ENCODE peak calls at places on chromosome 13, in seven cellular contexts. One of them, this sample, is unnamed.

GRCh38 chr13:26037302-26037701 is 14.5 kb downstream of the SHISA2 start:
- DNase-seq in HepG2: no peak
- DNase-seq in GM12878: no peak
- DNase-seq in K562: peak
- DNase-seq in SK-N-SH: no peak
- DNase-seq in GM12891: no peak
- DNase-seq in H1: peak
- DNase-seq in this sample: no peak

GRCh38 chr13:42174344-42175162 is 97.4 kb upstream of the AKAP11 start:
- DNase-seq in GM12891: no peak
- DNase-seq in GM12878: no peak
- DNase-seq in HepG2: no peak
- DNase-seq in H1: no peak
- DNase-seq in K562: peak
- DNase-seq in SK-N-SH: no peak
- DNase-seq in this sample: no peak

GRCh38 chr13:44393391-44393790 is 19.8 kb downstream of the SERP2 start:
- DNase-seq in K562: no peak
- DNase-seq in HepG2: no peak
- DNase-seq in GM12878: no peak
- DNase-seq in H1: no peak
- DNase-seq in SK-N-SH: no peak
- DNase-seq in GM12891: no peak
- DNase-seq in this sample: no peak

GRCh38 chr13:94656766-94657165 is 55.1 kb downstream of the GPR180 start:
- DNase-seq in SK-N-SH: no peak
- DNase-seq in H1: no peak
- DNase-seq in GM12878: peak
- DNase-seq in K562: peak
- DNase-seq in GM12891: no peak
- DNase-seq in HepG2: no peak
- DNase-seq in this sample: no peak

GRCh38 chr13:23609414-23610186 is 39.4 kb downstream of the TNFRSF19 start:
- DNase-seq in H1: no peak
- DNase-seq in K562: no peak
- DNase-seq in HepG2: no peak
- DNase-seq in GM12878: no peak
- DNase-seq in SK-N-SH: no peak
- DNase-seq in GM12891: no peak
- DNase-seq in this sample: no peak

GRCh38 chr13:29905845-29906244 is 55.4 kb upstream of the UBL3 start:
- DNase-seq in GM12878: no peak
- DNase-seq in SK-N-SH: no peak
- DNase-seq in K562: no peak
- DNase-seq in HepG2: peak
- DNase-seq in H1: no peak
- DNase-seq in GM12891: no peak
- DNase-seq in this sample: no peak

GRCh38 chr13:29991343-29991742 is 140.9 kb upstream of the UBL3 start:
- DNase-seq in HepG2: no peak
- DNase-seq in GM12891: no peak
- DNase-seq in H1: no peak
- DNase-seq in SK-N-SH: no peak
- DNase-seq in K562: no peak
- DNase-seq in GM12878: no peak
- DNase-seq in this sample: no peak

GRCh38 chr13:48014359-48014758 is 13.3 kb upstream of the SUCLA2 start:
- DNase-seq in SK-N-SH: no peak
- DNase-seq in HepG2: no peak
- DNase-seq in GM12891: no peak
- DNase-seq in H1: no peak
- DNase-seq in K562: no peak
- DNase-seq in GM12878: no peak
- DNase-seq in this sample: no peak

GRCh38 chr13:100392709-100393630 is 195.6 kb downstream of the GGACT start:
- DNase-seq in HepG2: peak
- DNase-seq in GM12878: peak
- DNase-seq in H1: peak
- DNase-seq in SK-N-SH: no peak
- DNase-seq in K562: peak
- DNase-seq in GM12891: no peak
- DNase-seq in this sample: no peak

GRCh38 chr13:96822900-96823299 is 171.4 kb downstream of the OXGR1 start:
- DNase-seq in GM12878: no peak
- DNase-seq in K562: peak
- DNase-seq in GM12891: no peak
- DNase-seq in SK-N-SH: peak
- DNase-seq in H1: no peak
- DNase-seq in HepG2: peak
- DNase-seq in this sample: no peak

GRCh38 chr13:101868585-101869469 is 416.4 kb downstream of the ITGBL1 start:
- DNase-seq in K562: no peak
- DNase-seq in HepG2: no peak
- DNase-seq in GM12878: no peak
- DNase-seq in H1: no peak
- DNase-seq in GM12891: no peak
- DNase-seq in SK-N-SH: no peak
- DNase-seq in this sample: no peak

GRCh38 chr13:112078879-112079526 is 12.1 kb downstream of the SOX1 start:
- DNase-seq in GM12878: no peak
- DNase-seq in GM12891: no peak
- DNase-seq in K562: no peak
- DNase-seq in H1: no peak
- DNase-seq in HepG2: no peak
- DNase-seq in SK-N-SH: no peak
- DNase-seq in this sample: no peak

GRCh38 chr13:47457631-47458030 is 543.4 kb downstream of the SUCLA2 start:
- DNase-seq in SK-N-SH: no peak
- DNase-seq in H1: no peak
- DNase-seq in HepG2: no peak
- DNase-seq in GM12878: no peak
- DNase-seq in GM12891: no peak
- DNase-seq in K562: no peak
- DNase-seq in this sample: no peak

GRCh38 chr13:76812971-76813691 is 73.1 kb downstream of the KCTD12 start:
- DNase-seq in HepG2: no peak
- DNase-seq in H1: no peak
- DNase-seq in SK-N-SH: no peak
- DNase-seq in GM12878: no peak
- DNase-seq in K562: no peak
- DNase-seq in GM12891: no peak
- DNase-seq in this sample: no peak

GRCh38 chr13:99150575-99151370 is 49.9 kb upstream of the UBAC2 start:
- DNase-seq in H1: no peak
- DNase-seq in GM12878: no peak
- DNase-seq in SK-N-SH: no peak
- DNase-seq in GM12891: no peak
- DNase-seq in K562: no peak
- DNase-seq in HepG2: no peak
- DNase-seq in this sample: no peak

GRCh38 chr13:47592256-47592655 is 408.8 kb downstream of the SUCLA2 start:
- DNase-seq in SK-N-SH: no peak
- DNase-seq in GM12878: no peak
- DNase-seq in GM12891: no peak
- DNase-seq in HepG2: no peak
- DNase-seq in H1: no peak
- DNase-seq in K562: no peak
- DNase-seq in this sample: no peak

GRCh38 chr13:112929778-112930055 is 39.3 kb upstream of the MCF2L start:
- DNase-seq in K562: no peak
- DNase-seq in H1: no peak
- DNase-seq in HepG2: no peak
- DNase-seq in GM12878: no peak
- DNase-seq in GM12891: no peak
- DNase-seq in SK-N-SH: no peak
- DNase-seq in this sample: no peak

GRCh38 chr13:101579291-101579802 is 126.9 kb downstream of the ITGBL1 start:
- DNase-seq in K562: no peak
- DNase-seq in GM12891: no peak
- DNase-seq in SK-N-SH: peak
- DNase-seq in HepG2: peak
- DNase-seq in GM12878: no peak
- DNase-seq in H1: no peak
- DNase-seq in this sample: no peak

GRCh38 chr13:40539954-40540706 is 126.3 kb downstream of the FOXO1 start:
- DNase-seq in K562: no peak
- DNase-seq in SK-N-SH: no peak
- DNase-seq in GM12891: no peak
- DNase-seq in GM12878: no peak
- DNase-seq in HepG2: peak
- DNase-seq in H1: peak
- DNase-seq in this sample: no peak

GRCh38 chr13:66765559-66765958 is 464.6 kb downstream of the PCDH9 start:
- DNase-seq in GM12878: no peak
- DNase-seq in K562: no peak
- DNase-seq in SK-N-SH: no peak
- DNase-seq in GM12891: no peak
- DNase-seq in H1: no peak
- DNase-seq in HepG2: no peak
- DNase-seq in this sample: no peak

GRCh38 chr13:56932104-56932503 is 208.6 kb upstream of the PRR20A start:
- DNase-seq in GM12878: no peak
- DNase-seq in GM12891: no peak
- DNase-seq in K562: no peak
- DNase-seq in SK-N-SH: no peak
- DNase-seq in HepG2: no peak
- DNase-seq in H1: no peak
- DNase-seq in this sample: no peak

GRCh38 chr13:110472904-110473563 is 88.5 kb downstream of the RAB20 start:
- DNase-seq in GM12891: no peak
- DNase-seq in HepG2: no peak
- DNase-seq in H1: no peak
- DNase-seq in K562: no peak
- DNase-seq in GM12878: no peak
- DNase-seq in SK-N-SH: no peak
- DNase-seq in this sample: no peak

GRCh38 chr13:36158606-36159005 is 27.4 kb upstream of the DCLK1 start:
- DNase-seq in GM12878: no peak
- DNase-seq in SK-N-SH: no peak
- DNase-seq in GM12891: no peak
- DNase-seq in HepG2: no peak
- DNase-seq in H1: no peak
- DNase-seq in K562: no peak
- DNase-seq in this sample: no peak

GRCh38 chr13:39847336-39847735 is 191.9 kb downstream of the COG6 start:
- DNase-seq in SK-N-SH: no peak
- DNase-seq in GM12891: no peak
- DNase-seq in HepG2: no peak
- DNase-seq in K562: no peak
- DNase-seq in GM12878: no peak
- DNase-seq in H1: no peak
- DNase-seq in this sample: no peak

GRCh38 chr13:90185734-90186133 is 1161.8 kb upstream of the MIR17HG start:
- DNase-seq in HepG2: no peak
- DNase-seq in H1: no peak
- DNase-seq in SK-N-SH: no peak
- DNase-seq in GM12891: no peak
- DNase-seq in K562: no peak
- DNase-seq in GM12878: no peak
- DNase-seq in this sample: no peak

GRCh38 chr13:20525601-20526544 is at the start of gene CRYL1:
- DNase-seq in H1: no peak
- DNase-seq in HepG2: peak
- DNase-seq in SK-N-SH: peak
- DNase-seq in K562: peak
- DNase-seq in GM12878: peak
- DNase-seq in GM12891: peak
- DNase-seq in this sample: peak

GRCh38 chr13:37225414-37226047 is 120.1 kb upstream of the CSNK1A1L start:
- DNase-seq in HepG2: no peak
- DNase-seq in H1: no peak
- DNase-seq in SK-N-SH: no peak
- DNase-seq in GM12878: no peak
- DNase-seq in GM12891: no peak
- DNase-seq in K562: no peak
- DNase-seq in this sample: no peak

GRCh38 chr13:60019119-60019993 is 144.4 kb downstream of the DIAPH3 start:
- DNase-seq in GM12878: peak
- DNase-seq in HepG2: peak
- DNase-seq in K562: no peak
- DNase-seq in H1: no peak
- DNase-seq in GM12891: no peak
- DNase-seq in SK-N-SH: no peak
- DNase-seq in this sample: no peak
- TF ChIP-seq TAF1 in GM12878: no peak
- TF ChIP-seq TAF1 in HepG2: no peak
- TF ChIP-seq TAF1 in K562: no peak
- TF ChIP-seq TAF1 in H1: no peak
- TF ChIP-seq TAF1 in GM12891: no peak
- TF ChIP-seq TAF1 in SK-N-SH: no peak
- TF ChIP-seq TAF1 in this sample: no peak

GRCh38 chr13:113969973-113970611 is 3.8 kb downstream of the C13orf46 start:
- DNase-seq in SK-N-SH: no peak
- DNase-seq in H1: no peak
- DNase-seq in HepG2: no peak
- DNase-seq in GM12878: no peak
- DNase-seq in GM12891: no peak
- DNase-seq in K562: no peak
- DNase-seq in this sample: no peak
- TF ChIP-seq POLR2AphosphoS5 in SK-N-SH: no peak
- TF ChIP-seq POLR2AphosphoS5 in H1: no peak
- TF ChIP-seq POLR2AphosphoS5 in HepG2: no peak
- TF ChIP-seq POLR2AphosphoS5 in GM12878: no peak
- TF ChIP-seq POLR2AphosphoS5 in GM12891: no peak
- TF ChIP-seq POLR2AphosphoS5 in K562: no peak
- TF ChIP-seq POLR2AphosphoS5 in this sample: no peak

GRCh38 chr13:103852036-103852435 is 785.8 kb upstream of the SLC10A2 start:
- DNase-seq in SK-N-SH: no peak
- DNase-seq in H1: no peak
- DNase-seq in HepG2: no peak
- DNase-seq in K562: no peak
- DNase-seq in GM12891: no peak
- DNase-seq in GM12878: no peak
- DNase-seq in this sample: no peak
- TF ChIP-seq TAF1 in SK-N-SH: no peak
- TF ChIP-seq TAF1 in H1: no peak
- TF ChIP-seq TAF1 in HepG2: no peak
- TF ChIP-seq TAF1 in K562: no peak
- TF ChIP-seq TAF1 in GM12891: no peak
- TF ChIP-seq TAF1 in GM12878: no peak
- TF ChIP-seq TAF1 in this sample: no peak

GRCh38 chr13:28094311-28094710 is 6.1 kb downstream of the FLT3 start:
- DNase-seq in GM12891: no peak
- DNase-seq in H1: no peak
- DNase-seq in SK-N-SH: no peak
- DNase-seq in K562: no peak
- DNase-seq in HepG2: no peak
- DNase-seq in GM12878: no peak
- DNase-seq in this sample: no peak

GRCh38 chr13:28093871-28094270 is 6.5 kb downstream of the FLT3 start:
- DNase-seq in H1: no peak
- DNase-seq in GM12878: no peak
- DNase-seq in K562: no peak
- DNase-seq in GM12891: no peak
- DNase-seq in HepG2: no peak
- DNase-seq in SK-N-SH: no peak
- DNase-seq in this sample: no peak

DNA sequence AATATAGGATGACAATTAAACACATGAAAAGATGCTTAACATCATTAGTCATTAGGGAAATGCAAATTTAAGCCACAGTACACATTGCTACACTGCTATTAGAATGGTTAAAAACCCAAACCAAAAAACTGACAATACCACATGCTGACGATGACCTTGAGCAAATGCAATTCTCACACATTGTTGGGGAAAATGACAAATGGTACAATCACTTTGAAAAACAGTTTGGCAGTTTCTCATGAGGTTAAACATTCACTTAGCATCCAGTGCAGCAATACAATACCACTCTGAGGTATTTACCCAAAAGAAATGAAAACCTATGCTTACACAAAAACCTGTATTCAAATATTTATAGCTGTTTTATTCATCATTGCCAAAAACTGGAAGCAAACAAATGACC is 11.3 kb downstream of the FLT3 start:
- DNase-seq in K562: no peak
- DNase-seq in SK-N-SH: no peak
- DNase-seq in HepG2: no peak
- DNase-seq in GM12878: no peak
- DNase-seq in GM12891: no peak
- DNase-seq in H1: no peak
- DNase-seq in this sample: no peak
- TF ChIP-seq POLR2AphosphoS5 in K562: no peak
- TF ChIP-seq POLR2AphosphoS5 in SK-N-SH: no peak
- TF ChIP-seq POLR2AphosphoS5 in HepG2: no peak
- TF ChIP-seq POLR2AphosphoS5 in GM12878: no peak
- TF ChIP-seq POLR2AphosphoS5 in GM12891: no peak
- TF ChIP-seq POLR2AphosphoS5 in H1: no peak
- TF ChIP-seq POLR2AphosphoS5 in this sample: no peak